ENCODE peak calls at places on chromosomes 6 and 20, in six cellular contexts. Z is NCI-H2227 treated with DMSO at 0.1 percent for 48 hours; W is Daoy; U is stimulated activated naive CD8-positive, alpha-beta T cell treated with anti-CD3 and anti-CD28 coated beads, Interleukin-15, amount 100 ng/mL, for 72 hours; A is stromal cell of bone marrow; G is NCI-H1417 treated with DMSO at 0.1 percent for 48 hours. B is an unnamed sample.

GRCh38 chr6:21111399-21111725 is 482.2 kb upstream of the SOX4 start:
- DNase-seq in Z (peak), W (peak), U (no peak), A (no peak), G (peak), B (peak)

GRCh38 chr20:37534401-37535157 is 6.9 kb upstream of the BLCAP start:
- DNase-seq in Z (peak), W (peak), U (peak), A (peak), G (peak), B (peak)

GRCh38 chr20:35627121-35627520 is 11.5 kb downstream of the SPAG4 start:
- DNase-seq in Z (no peak), W (no peak), U (no peak), A (no peak), G (no peak), B (no peak)

GRCh38 chr6:127288705-127289104 is 22.0 kb downstream of the RNF146 start:
- DNase-seq in Z (no peak), W (no peak), U (no peak), A (no peak), G (no peak), B (no peak)

GRCh38 chr6:43274916-43275597 is 23.0 kb upstream of the SLC22A7 start:
- DNase-seq in Z (no peak), W (no peak), U (no peak), A (no peak), G (no peak), B (peak)

GRCh38 chr20:6178537-6178936 is 55.7 kb upstream of the FERMT1 start:
- DNase-seq in Z (peak), W (peak), U (no peak), A (peak), G (peak), B (peak)

GRCh38 chr20:62676976-62677375 is 31.7 kb upstream of the NTSR1 start:
- DNase-seq in Z (no peak), W (no peak), U (no peak), A (no peak), G (no peak), B (no peak)

GRCh38 chr20:9131841-9132240 is 63.0 kb downstream of the PLCB4 start:
- DNase-seq in Z (no peak), W (no peak), U (no peak), A (no peak), G (no peak), B (no peak)

GRCh38 chr6:138885156-138885819 is 89.4 kb downstream of the ECT2L start:
- DNase-seq in Z (no peak), W (no peak), U (no peak), A (no peak), G (no peak), B (no peak)

GRCh38 chr6:160261991-160262718 is 3.5 kb upstream of the SLC22A2 start:
- DNase-seq in Z (no peak), W (peak), U (no peak), A (no peak), G (no peak), B (no peak)

GRCh38 chr6:11785953-11786579 is 7.5 kb upstream of the ADTRP start:
- DNase-seq in Z (no peak), W (no peak), U (peak), A (no peak), G (no peak), B (no peak)

GRCh38 chr6:132333639-132334516 is 67.4 kb downstream of the MOXD1 start:
- DNase-seq in Z (no peak), W (peak), U (no peak), A (peak), G (no peak), B (no peak)

GRCh38 chr20:63695419-63696310 is 787 bp upstream of the TNFRSF6B start:
- DNase-seq in Z (no peak), W (no peak), U (no peak), A (no peak), G (no peak), B (no peak)

GRCh38 chr20:3032624-3033023 is 10.8 kb upstream of the GNRH2 start:
- DNase-seq in Z (no peak), W (no peak), U (no peak), A (no peak), G (no peak), B (no peak)

GRCh38 chr6:32244946-32245398 is 21.1 kb upstream of the NOTCH4 start:
- DNase-seq in Z (peak), W (peak), U (peak), A (peak), G (no peak), B (peak)

GRCh38 chr6:26025894-26026832 is 61.1 kb upstream of the HFE start:
- DNase-seq in Z (peak), W (peak), U (peak), A (peak), G (peak), B (peak)

GRCh38 chr6:142993977-142994376 is 49.0 kb upstream of the HIVEP2 start:
- DNase-seq in Z (no peak), W (no peak), U (no peak), A (no peak), G (no peak), B (no peak)

GRCh38 chr20:36130316-36130865 is 24.1 kb upstream of the EPB41L1 start:
- DNase-seq in Z (no peak), W (no peak), U (no peak), A (no peak), G (no peak), B (no peak)

GRCh38 chr6:112007254-112007653 is 46.6 kb upstream of the CCN6 start:
- DNase-seq in Z (no peak), W (no peak), U (no peak), A (no peak), G (no peak), B (no peak)

GRCh38 chr6:103367212-103367611 is 1492.5 kb downstream of the HACE1 start:
- DNase-seq in Z (no peak), W (no peak), U (no peak), A (no peak), G (no peak), B (no peak)